ENCODE peak calls at places on chromosomes 4 and X, in ten cellular contexts. P is fibroblast of villous mesenchyme, V is lower leg skin, J is GM13977, B is omental fat pad, R is BJ, Y is AG09309, M is astrocyte of the spinal cord, Q is foreskin fibroblast, C is WTC11. U is an unnamed sample.

GRCh38 chrX:19303216-19303880 is 40.4 kb upstream of the PDHA1 start:
- DNase-seq in P (peak), V (peak), J (no peak), B (peak), R (peak), Y (peak), M (peak), Q (peak), C (no peak), U (no peak)

GRCh38 chrX:7759832-7760231 is 83.1 kb upstream of the VCX start:
- DNase-seq in P (no peak), V (no peak), J (no peak), B (no peak), R (no peak), Y (no peak), M (no peak), Q (no peak), C (no peak), U (no peak)

GRCh38 chr4:20137176-20137575 is 114.5 kb upstream of the SLIT2 start:
- DNase-seq in P (no peak), V (no peak), J (no peak), B (no peak), R (peak), Y (peak), M (peak), Q (peak), C (no peak), U (no peak)

GRCh38 chrX:47607091-47607490 is 12.6 kb downstream of the SYN1 start:
- DNase-seq in P (peak), V (no peak), J (no peak), B (no peak), R (no peak), Y (no peak), M (no peak), Q (no peak), C (no peak), U (no peak)

GRCh38 chr4:174252412-174252811 is 31.1 kb downstream of the FBXO8 start:
- DNase-seq in P (no peak), V (no peak), J (no peak), B (no peak), R (no peak), Y (no peak), M (no peak), Q (no peak), C (no peak), U (no peak)

GRCh38 chrX:104284407-104285000 is 29.8 kb upstream of the ESX1 start:
- DNase-seq in P (peak), V (no peak), J (no peak), B (no peak), R (no peak), Y (no peak), M (peak), Q (no peak), C (no peak), U (no peak)

GRCh38 chr4:172125438-172125837 is 312.2 kb downstream of the GALNTL6 start:
- DNase-seq in P (no peak), V (no peak), J (no peak), B (no peak), R (no peak), Y (no peak), M (no peak), Q (no peak), C (no peak), U (no peak)

GRCh38 chrX:20026278-20026677 is 35.4 kb upstream of the BCLAF3 start:
- DNase-seq in P (peak), V (no peak), J (no peak), B (no peak), R (no peak), Y (no peak), M (peak), Q (peak), C (no peak), U (no peak)

GRCh38 chr4:153555730-153556440 is 89.7 kb downstream of the TMEM131L start:
- DNase-seq in P (peak), V (no peak), J (no peak), B (no peak), R (no peak), Y (no peak), M (peak), Q (peak), C (no peak), U (no peak)

GRCh38 chrX:153631931-153632611 is 14.9 kb upstream of the DUSP9 start:
- DNase-seq in P (no peak), V (no peak), J (no peak), B (no peak), R (no peak), Y (no peak), M (no peak), Q (no peak), C (no peak), U (no peak)

GRCh38 chr4:4574792-4575191 is 32.9 kb upstream of the STX18 start:
- DNase-seq in P (peak), V (peak), J (no peak), B (no peak), R (peak), Y (peak), M (peak), Q (peak), C (no peak), U (peak)

GRCh38 chr4:3700223-3700622 is 66.0 kb upstream of the ADRA2C start:
- DNase-seq in P (no peak), V (no peak), J (no peak), B (no peak), R (no peak), Y (no peak), M (no peak), Q (no peak), C (no peak), U (peak)

GRCh38 chr4:1012031-1012739 is 759 bp downstream of the FGFRL1 start:
- DNase-seq in P (no peak), V (no peak), J (no peak), B (no peak), R (no peak), Y (no peak), M (peak), Q (no peak), C (peak), U (no peak)

GRCh38 chrX:150365953-150366911 is 3.1 kb downstream of the MAMLD1 start:
- DNase-seq in P (peak), V (peak), J (no peak), B (no peak), R (no peak), Y (no peak), M (peak), Q (peak), C (peak), U (no peak)

GRCh38 chrX:147917700-147918694 is 6.3 kb downstream of the FMR1 start:
- DNase-seq in P (no peak), V (no peak), J (peak), B (no peak), R (no peak), Y (no peak), M (peak), Q (no peak), C (no peak), U (no peak)

GRCh38 chrX:19673334-19674040 is 158.2 kb upstream of the MAP3K15 start:
- DNase-seq in P (peak), V (peak), J (no peak), B (peak), R (peak), Y (peak), M (peak), Q (peak), C (no peak), U (no peak)

GRCh38 chr4:113636877-113637276 is 124.7 kb downstream of the CAMK2D start:
- DNase-seq in P (peak), V (no peak), J (no peak), B (no peak), R (no peak), Y (no peak), M (peak), Q (no peak), C (no peak), U (no peak)

GRCh38 chr4:1490906-1491629 is 84.8 kb upstream of the NKX1-1 start:
- DNase-seq in P (no peak), V (no peak), J (no peak), B (no peak), R (no peak), Y (no peak), M (no peak), Q (no peak), C (peak), U (peak)

GRCh38 chr4:57114973-57115372 is 4.8 kb upstream of the IGFBP7 start:
- DNase-seq in P (no peak), V (no peak), J (no peak), B (no peak), R (no peak), Y (no peak), M (peak), Q (peak), C (no peak), U (no peak)

GRCh38 chr4:150278206-150278605 is 200.0 kb downstream of the DCLK2 start:
- DNase-seq in P (no peak), V (no peak), J (no peak), B (no peak), R (no peak), Y (no peak), M (no peak), Q (no peak), C (no peak), U (no peak)
- TF ChIP-seq CTCF in P (no peak), V (no peak), J (no peak), B (no peak), R (no peak), Y (no peak), M (no peak), Q (no peak), C (no peak), U (no peak)

GRCh38 chr4:118280501-118281218 is 72.1 kb downstream of the PRSS12 start:
- DNase-seq in P (peak), V (peak), J (no peak), B (no peak), R (no peak), Y (peak), M (peak), Q (peak), C (peak), U (no peak)
- TF ChIP-seq CTCF in P (peak), V (no peak), J (peak), B (no peak), R (peak), Y (peak), M (peak), Q (peak), C (no peak), U (peak)

DNA sequence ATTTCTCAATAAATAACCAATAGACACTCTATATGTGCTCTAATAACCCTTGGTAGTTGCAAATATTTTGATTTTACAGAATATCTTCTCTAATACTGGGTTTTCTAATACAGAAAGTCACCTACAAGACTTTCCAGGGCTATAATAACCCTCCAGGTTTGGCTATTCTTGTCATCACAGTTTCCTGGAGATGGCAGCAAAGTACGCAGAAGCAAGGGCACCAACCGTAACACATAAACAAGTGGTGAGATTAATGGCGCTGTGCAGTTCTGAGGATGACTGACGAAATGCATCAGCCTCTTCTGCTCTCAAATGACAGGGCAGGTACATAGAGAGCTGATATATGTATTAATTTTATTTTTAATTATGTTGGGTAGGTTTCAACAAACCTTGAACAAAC is 122.4 kb downstream of the C4orf33 start:
- DNase-seq in P (no peak), V (no peak), J (no peak), B (no peak), R (no peak), Y (no peak), M (peak), Q (no peak), C (no peak), U (no peak)
- TF ChIP-seq CTCF in P (peak), V (no peak), J (no peak), B (no peak), R (no peak), Y (no peak), M (peak), Q (no peak), C (no peak), U (peak)

GRCh38 chr4:8593268-8594096 is 917 bp downstream of the CPZ start:
- DNase-seq in P (peak), V (no peak), J (no peak), B (no peak), R (no peak), Y (no peak), M (no peak), Q (no peak), C (no peak), U (no peak)

GRCh38 chr4:8595237-8596087 is 2.9 kb downstream of the CPZ start:
- DNase-seq in P (no peak), V (no peak), J (no peak), B (no peak), R (no peak), Y (no peak), M (no peak), Q (no peak), C (no peak), U (no peak)

GRCh38 chr4:8596891-8597290 is 4.3 kb downstream of the CPZ start:
- DNase-seq in P (no peak), V (no peak), J (no peak), B (no peak), R (no peak), Y (no peak), M (no peak), Q (no peak), C (no peak), U (no peak)

GRCh38 chr4:8592366-8593267 is at the start of gene CPZ:
- DNase-seq in P (peak), V (no peak), J (no peak), B (no peak), R (peak), Y (no peak), M (peak), Q (peak), C (peak), U (no peak)

DNA sequence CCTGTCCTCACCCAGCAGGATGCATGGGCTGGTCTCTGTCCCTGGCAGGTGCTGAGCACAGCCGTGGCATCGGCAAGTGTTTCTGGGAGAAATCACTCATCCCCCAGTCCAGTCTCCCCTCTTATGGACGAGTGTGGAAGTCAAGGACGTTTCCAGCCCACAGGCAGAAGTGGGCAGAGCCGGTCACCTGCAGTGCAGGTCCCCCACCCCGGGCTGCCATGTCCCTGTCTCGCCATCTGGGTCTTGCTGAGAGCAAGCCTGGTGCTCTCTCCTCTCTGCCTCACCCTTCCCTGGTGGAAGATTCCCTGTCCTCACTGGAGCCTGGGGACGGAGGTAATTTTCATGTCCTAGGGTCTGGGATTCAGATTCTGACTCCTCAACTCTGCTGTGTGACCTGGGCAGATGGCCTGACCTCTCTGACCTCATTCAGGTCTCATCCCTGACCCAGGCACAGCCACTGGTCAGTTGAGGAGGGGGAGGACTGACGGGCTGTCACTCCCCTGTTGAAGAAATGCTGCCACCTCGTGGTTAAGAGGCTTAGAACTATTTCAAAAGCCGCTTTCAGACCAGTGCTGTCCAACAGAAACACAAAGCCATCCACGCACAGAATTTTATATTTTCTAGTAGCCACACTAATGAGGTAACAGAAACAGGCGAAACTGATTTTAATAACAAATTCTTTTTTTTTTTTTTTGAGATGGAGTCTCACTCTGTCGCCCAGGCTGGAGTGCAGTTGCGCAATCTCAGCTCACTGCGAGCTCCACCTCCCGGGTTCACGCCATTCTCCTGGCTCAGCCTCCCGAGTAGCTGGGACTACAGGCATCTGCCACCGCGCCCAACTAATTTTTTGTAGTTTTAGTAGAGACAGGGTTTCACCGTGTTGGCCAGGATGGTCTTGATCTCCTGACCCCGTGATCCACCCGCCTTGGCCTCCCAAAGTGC is 1.8 kb downstream of the CPZ start:
- DNase-seq in P (peak), V (peak), J (peak), B (no peak), R (peak), Y (peak), M (peak), Q (peak), C (peak), U (no peak)
- TF ChIP-seq CTCF in P (peak), V (peak), J (peak), B (no peak), R (peak), Y (peak), M (peak), Q (peak), C (peak), U (peak)

GRCh38 chr4:11954093-11954492 is 525.4 kb upstream of the HS3ST1 start:
- DNase-seq in P (no peak), V (no peak), J (no peak), B (no peak), R (no peak), Y (no peak), M (peak), Q (no peak), C (no peak), U (no peak)
- TF ChIP-seq CTCF in P (no peak), V (no peak), J (peak), B (no peak), R (no peak), Y (no peak), M (peak), Q (no peak), C (no peak), U (peak)

U was measured in CD14-positive monocyte.